ENCODE peak calls at places on chromosome 6, in five cellular contexts. J is cardiac muscle cell; K is stimulated activated CD4-positive, alpha-beta T cell treated with anti-CD3 and anti-CD28 coated beads, Interleukin-1b, Interleukin-23, amount 100 ng/mL, for 4 hours; Y is GM03348; B is hippocampal formation. Q is an unnamed sample.

GRCh38 chr6:83047065-83047754 is 18.4 kb downstream of the UBE3D start:
- DNase-seq in Y (no peak), B (no peak), K (no peak), J (no peak), Q (no peak)

GRCh38 chr6:125888989-125889656 is 67.4 kb upstream of the HINT3 start:
- DNase-seq in J (peak; percentile 47), K (no peak), Y (no peak), B (no peak), Q (peak; percentile 44)

GRCh38 chr6:46927066-46927465 is 5.3 kb upstream of the ADGRF5 start:
- DNase-seq in K (no peak), B (no peak), J (no peak), Y (peak; percentile 34), Q (no peak)

GRCh38 chr6:44537306-44538049 is 150.0 kb downstream of the CDC5L start:
- DNase-seq in Y (no peak), K (no peak), B (no peak), J (no peak), Q (no peak)

GRCh38 chr6:13813621-13814175 is 659 bp downstream of the MCUR1 start:
- DNase-seq in K (no peak), J (peak; percentile 94), Y (peak; percentile 87), B (peak; percentile 50), Q (peak; percentile 52)

GRCh38 chr6:3887150-3887700 is 38.1 kb downstream of the FAM50B start:
- DNase-seq in B (no peak), Y (peak; percentile 54), J (no peak), K (no peak), Q (peak; percentile 40)

GRCh38 chr6:160400426-160400825 is 52.2 kb downstream of the SLC22A3 start:
- DNase-seq in B (no peak), K (no peak), Y (no peak), J (no peak), Q (peak; percentile 25)

GRCh38 chr6:4091926-4092325 is 13.0 kb upstream of the FAM217A start:
- DNase-seq in J (no peak), K (no peak), Y (no peak), B (no peak), Q (no peak)

GRCh38 chr6:149127212-149127611 is 190.3 kb upstream of the TAB2 start:
- DNase-seq in B (no peak), J (no peak), K (no peak), Y (no peak), Q (peak; percentile 41)

GRCh38 chr6:134063966-134064445 is 11.6 kb upstream of the SLC2A12 start:
- DNase-seq in K (peak; percentile 3), B (peak; percentile 80), Y (peak; percentile 86), J (peak; percentile 68), Q (peak; percentile 87)

GRCh38 chr6:130001229-130001554 is 17.2 kb upstream of the L3MBTL3 start:
- DNase-seq in Y (no peak), J (no peak), K (no peak), B (no peak), Q (no peak)

GRCh38 chr6:73078908-73079610 is 146.2 kb downstream of the KHDC1L start:
- DNase-seq in B (no peak), K (no peak), Y (no peak), J (no peak), Q (no peak)

GRCh38 chr6:68771426-68771825 is 136.3 kb downstream of the ADGRB3 start:
- DNase-seq in K (no peak), B (no peak), Y (no peak), J (no peak), Q (no peak)

GRCh38 chr6:29964904-29965872 is 22.9 kb downstream of the HLA-A start:
- DNase-seq in J (peak; percentile 75), B (peak; percentile 49), K (peak; percentile 46), Y (peak; percentile 65), Q (peak; percentile 76)

GRCh38 chr6:24287239-24287638 is 70.6 kb downstream of the DCDC2 start:
- DNase-seq in B (no peak), Y (no peak), J (no peak), K (no peak), Q (no peak)

GRCh38 chr6:134323698-134324097 is 5.8 kb upstream of the SGK1 start:
- DNase-seq in K (no peak), Y (no peak), J (no peak), B (no peak), Q (no peak)

GRCh38 chr6:109093732-109094131 is 914 bp downstream of the SESN1 start:
- DNase-seq in Y (peak; percentile 6), K (no peak), J (no peak), B (no peak), Q (peak; percentile 36)

GRCh38 chr6:147676468-147676867 is 168.0 kb downstream of the SAMD5 start:
- DNase-seq in J (no peak), B (no peak), K (no peak), Y (no peak), Q (peak; percentile 30)

GRCh38 chr6:139290787-139291294 is 957 bp downstream of the TXLNB start:
- DNase-seq in J (peak; percentile 61), Y (peak; percentile 38), K (no peak), B (no peak), Q (peak; percentile 55)

GRCh38 chr6:52285174-52286068 is 879 bp upstream of the MCM3 start:
- DNase-seq in J (peak; percentile 17), B (no peak), Y (peak; percentile 13), K (no peak), Q (peak; percentile 74)

GRCh38 chr6:148999921-149000589 is 253.2 kb downstream of the UST start:
- DNase-seq in J (peak; percentile 37), B (no peak), K (no peak), Y (peak; percentile 67), Q (peak; percentile 90)

GRCh38 chr6:136608991-136609390 is 58.8 kb upstream of the MAP7 start:
- DNase-seq in K (no peak), B (no peak), J (no peak), Y (peak; percentile 57), Q (peak; percentile 81)

GRCh38 chr6:139832493-139832892 is 458.0 kb upstream of the CITED2 start:
- DNase-seq in K (no peak), B (no peak), Y (no peak), J (no peak), Q (no peak)

GRCh38 chr6:11223296-11223695 is 9.2 kb downstream of the NEDD9 start:
- DNase-seq in J (no peak), Y (no peak), K (no peak), B (no peak), Q (no peak)

GRCh38 chr6:33949877-33950831 is 146.4 kb upstream of the MLN start:
- DNase-seq in J (no peak), Y (no peak), K (no peak), B (no peak), Q (no peak)

GRCh38 chr6:145189836-145190235 is 545.5 kb downstream of the EPM2A start:
- DNase-seq in J (no peak), B (no peak), K (no peak), Y (no peak), Q (no peak)

GRCh38 chr6:90575267-90575666 is 11.6 kb downstream of the MAP3K7 start:
- DNase-seq in B (no peak), Y (no peak), K (no peak), J (no peak), Q (no peak)

GRCh38 chr6:38730136-38730862 is 15.2 kb downstream of the DNAH8 start:
- DNase-seq in K (no peak), B (no peak), Y (no peak), J (no peak), Q (no peak)

GRCh38 chr6:127539292-127539691 is 20.2 kb upstream of the MTCL3 start:
- DNase-seq in J (no peak), K (no peak), Y (peak; percentile 46), B (no peak), Q (peak; percentile 35)

GRCh38 chr6:5490495-5491069 is 229.3 kb downstream of the FARS2 start:
- DNase-seq in J (no peak), B (no peak), Y (no peak), K (no peak), Q (no peak)

GRCh38 chr6:154367839-154368695 is 11.5 kb upstream of the IPCEF1 start:
- DNase-seq in K (no peak), J (no peak), B (no peak), Y (no peak), Q (peak; percentile 38)

GRCh38 chr6:38470548-38470947 is 169.2 kb downstream of the BTBD9 start:
- DNase-seq in J (peak; percentile 7), B (no peak), K (no peak), Y (no peak), Q (no peak)

GRCh38 chr6:47103931-47104330 is 61.8 kb upstream of the ADGRF1 start:
- DNase-seq in B (no peak), K (no peak), Y (peak; percentile 47), J (no peak), Q (peak; percentile 42)

GRCh38 chr6:157200611-157201010 is 122.7 kb downstream of the TMEM242 start:
- DNase-seq in B (no peak), Y (no peak), K (no peak), J (no peak), Q (no peak)

GRCh38 chr6:27889628-27890315 is 22.4 kb downstream of the OR2B2 start:
- DNase-seq in Y (no peak), B (no peak), K (no peak), J (no peak), Q (no peak)

GRCh38 chr6:98843274-98844243 is 9.2 kb downstream of the POU3F2 start:
- DNase-seq in Y (no peak), B (no peak), J (peak; percentile 42), K (no peak), Q (no peak)